ENCODE peak calls at places on chromosome 5, in eight cellular contexts. T is AG10803, S is PC-9, V is HCT116, W is fibroblast of the aortic adventitia, M is dorsolateral prefrontal cortex, F is glutamatergic neuron, P is AG09319. C is an unnamed sample.

GRCh38 chr5:168014423-168014822 is 277.0 kb upstream of the WWC1 start:
- DNase-seq in P (no peak), V (no peak), W (no peak), S (no peak), T (peak; percentile 50), M (no peak), F (no peak), C (no peak)

GRCh38 chr5:89008291-89008690 is 125.3 kb upstream of the MEF2C start:
- DNase-seq in P (no peak), M (no peak), T (no peak), F (no peak), W (no peak), V (no peak), S (no peak), C (no peak)

GRCh38 chr5:59209758-59210359 is 627.0 kb downstream of the RAB3C start:
- DNase-seq in F (no peak), P (no peak), V (no peak), M (no peak), S (no peak), T (peak; percentile 46), W (no peak), C (no peak)

GRCh38 chr5:117089001-117089400 is 514.4 kb upstream of the SEMA6A start:
- DNase-seq in W (no peak), P (no peak), M (no peak), V (no peak), F (no peak), T (no peak), S (no peak), C (no peak)

GRCh38 chr5:96492654-96493053 is 59.6 kb upstream of the PCSK1 start:
- DNase-seq in T (no peak), S (no peak), V (no peak), M (no peak), W (peak; percentile 30), P (no peak), F (no peak), C (no peak)

GRCh38 chr5:179114756-179115155 is 54.6 kb downstream of the ZNF354C start:
- DNase-seq in F (no peak), V (no peak), M (no peak), W (no peak), S (no peak), T (no peak), P (no peak), C (no peak)

GRCh38 chr5:99605904-99606303 is 677.1 kb upstream of the CHD1 start:
- DNase-seq in M (no peak), V (no peak), F (no peak), S (no peak), P (no peak), W (no peak), T (no peak), C (no peak)

GRCh38 chr5:7261049-7261448 is 134.9 kb upstream of the ADCY2 start:
- DNase-seq in P (peak; percentile 18), M (no peak), T (peak; percentile 59), V (no peak), W (peak; percentile 72), S (peak; percentile 7), F (peak; percentile 23), C (no peak)

GRCh38 chr5:151686673-151687378 is at the start of gene SPARC:
- DNase-seq in T (peak; percentile 98), F (peak; percentile 68), P (peak; percentile 95), M (peak; percentile 45), S (peak; percentile 52), W (peak; percentile 96), V (no peak), C (peak; percentile 74)

GRCh38 chr5:756865-757345 is 27.6 kb downstream of the ZDHHC11B start:
- DNase-seq in P (no peak), M (no peak), T (no peak), F (no peak), V (no peak), W (no peak), S (no peak), C (peak; percentile 73)

GRCh38 chr5:157566902-157567489 is 8.6 kb downstream of the ADAM19 start:
- DNase-seq in W (no peak), F (no peak), T (no peak), V (no peak), S (no peak), M (no peak), P (no peak), C (no peak)

GRCh38 chr5:93503598-93504067 is 77.4 kb downstream of the NR2F1-AS1 start:
- DNase-seq in W (peak; percentile 86), F (no peak), M (no peak), S (no peak), P (peak; percentile 59), V (no peak), T (peak; percentile 95), C (no peak)

GRCh38 chr5:7534505-7534904 is 138.6 kb downstream of the ADCY2 start:
- DNase-seq in V (no peak), M (no peak), S (no peak), T (no peak), F (no peak), W (no peak), P (no peak), C (no peak)

GRCh38 chr5:36815871-36816270 is 60.7 kb upstream of the NIPBL start:
- DNase-seq in S (no peak), F (no peak), P (no peak), V (no peak), T (no peak), M (no peak), W (no peak), C (no peak)

GRCh38 chr5:125317546-125317995 is 571.1 kb upstream of the ZNF608 start:
- DNase-seq in T (no peak), P (no peak), M (no peak), V (no peak), F (peak; percentile 70), W (no peak), S (no peak), C (no peak)

GRCh38 chr5:172688735-172689572 is 47.9 kb downstream of the NEURL1B start:
- DNase-seq in S (peak; percentile 82), W (peak; percentile 65), T (no peak), V (no peak), M (no peak), F (no peak), P (no peak), C (peak; percentile 58)

GRCh38 chr5:51347157-51347556 is 36.1 kb upstream of the ISL1 start:
- DNase-seq in P (no peak), T (no peak), F (no peak), V (no peak), S (no peak), M (no peak), W (no peak), C (no peak)

GRCh38 chr5:180079702-180080466 is 8.3 kb upstream of the RNF130 start:
- DNase-seq in W (no peak), P (no peak), T (no peak), M (no peak), F (no peak), V (no peak), S (no peak), C (no peak)

GRCh38 chr5:66209350-66209749 is 65.2 kb downstream of the SREK1 start:
- DNase-seq in T (peak; percentile 4), F (no peak), S (peak; percentile 98), W (no peak), M (no peak), V (peak; percentile 75), P (no peak), C (no peak)
- TF ChIP-seq CTCF in T (no peak), F (no peak), S (peak; percentile 55), W (no peak), M (no peak), V (peak; percentile 58), P (no peak), C (no peak)

GRCh38 chr5:110956913-110957813 is 114.3 kb upstream of the TSLP start:
- DNase-seq in W (no peak), T (no peak), F (no peak), V (no peak), P (no peak), M (no peak), S (no peak), C (no peak)
- TF ChIP-seq CTCF in W (no peak), T (no peak), F (no peak), V (no peak), P (no peak), M (no peak), S (no peak), C (no peak)

GRCh38 chr5:148465381-148466290 is 81.9 kb downstream of the FBXO38 start:
- DNase-seq in V (no peak), T (no peak), M (no peak), S (no peak), W (no peak), P (no peak), F (no peak), C (no peak)

GRCh38 chr5:148467958-148468357 is 84.2 kb downstream of the FBXO38 start:
- DNase-seq in T (no peak), M (no peak), V (no peak), F (no peak), P (no peak), W (no peak), S (no peak), C (no peak)

GRCh38 chr5:148471379-148471778 is 87.6 kb downstream of the FBXO38 start:
- DNase-seq in V (no peak), T (no peak), P (no peak), W (peak; percentile 53), M (no peak), S (no peak), F (no peak), C (no peak)

GRCh38 chr5:148474025-148474511 is 90.3 kb downstream of the FBXO38 start:
- DNase-seq in S (no peak), W (peak; percentile 98), V (no peak), F (no peak), P (peak; percentile 59), M (no peak), T (no peak), C (peak; percentile 68)

DNA sequence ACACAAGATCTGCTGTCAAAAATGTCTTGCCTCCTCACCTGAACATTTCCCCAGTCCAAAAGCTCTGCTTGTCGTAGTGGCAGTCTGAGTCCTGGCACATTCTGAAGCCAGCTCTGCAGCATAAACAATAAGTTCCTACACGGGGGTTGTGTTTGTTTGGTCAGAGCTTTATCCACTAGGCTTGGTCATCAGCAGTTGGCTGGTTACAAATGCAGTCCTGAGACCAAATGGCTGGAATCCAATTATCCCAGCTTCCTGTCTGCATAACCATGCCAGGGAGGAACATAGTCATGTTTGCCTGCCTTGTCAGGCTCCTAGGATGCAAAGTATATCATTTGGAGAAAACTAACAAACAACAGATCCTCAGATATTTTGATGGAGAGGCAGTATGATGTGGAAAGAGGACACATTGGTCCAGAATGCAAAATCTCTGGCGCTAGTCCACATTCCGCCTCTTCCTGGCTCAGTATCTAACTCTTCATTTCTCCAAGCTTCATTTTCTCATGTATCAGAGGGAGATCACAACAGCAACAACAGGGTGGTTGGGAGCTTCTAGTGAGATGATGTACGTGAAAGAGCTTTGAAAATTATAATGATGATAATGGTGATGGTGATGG is 85.8 kb downstream of the FBXO38 start:
- DNase-seq in F (no peak), M (no peak), W (peak; percentile 89), V (no peak), S (no peak), P (peak; percentile 44), T (peak; percentile 61), C (peak; percentile 40)
- TF ChIP-seq CTCF in F (no peak), M (no peak), W (no peak), V (no peak), S (no peak), P (no peak), T (no peak), C (no peak)

DNA sequence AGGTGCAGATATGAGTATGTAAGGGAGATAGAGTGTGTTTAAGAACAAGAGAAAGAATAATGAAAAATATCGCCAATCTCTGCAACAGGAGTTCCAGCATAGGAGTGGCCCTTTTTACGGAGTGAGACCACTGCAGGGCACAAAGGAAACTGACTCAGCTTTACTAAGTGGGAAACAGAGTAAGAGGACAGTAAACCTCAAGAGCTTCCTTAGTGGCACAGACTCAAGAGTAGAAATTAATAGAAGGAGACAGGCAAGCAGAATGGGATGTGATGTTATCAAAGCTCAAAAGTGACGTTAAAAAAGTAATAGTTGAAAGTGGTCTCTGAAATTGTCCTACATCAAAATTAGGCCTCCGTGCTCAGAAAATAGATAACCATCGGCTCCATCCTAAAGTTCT is 2.1 kb upstream of the SH3RF2 start:
- DNase-seq in T (no peak), M (no peak), P (no peak), S (no peak), W (no peak), F (no peak), V (no peak), C (no peak)
- TF ChIP-seq CTCF in T (no peak), M (no peak), P (no peak), S (no peak), W (no peak), F (no peak), V (no peak), C (no peak)